ENCODE peak calls at places on chromosomes 5 and 9, in eight cellular contexts. R, W, K, H, P, A, G and Q are unnamed samples.

GRCh38 chr9:13470836-13471235 is 191.3 kb upstream of the MPDZ start:
- DNase-seq in R (no peak), W (no peak), K (no peak), H (no peak), P (no peak), A (no peak), G (no peak), Q (no peak)

GRCh38 chr5:31173621-31174020 is 19.9 kb upstream of the CDH6 start:
- DNase-seq in R (no peak), W (no peak), K (no peak), H (no peak), P (no peak), A (no peak), G (no peak), Q (no peak)

GRCh38 chr5:138661342-138661975 is 86.3 kb upstream of the HSPA9 start:
- DNase-seq in R (no peak), W (no peak), K (no peak), H (no peak), P (no peak), A (no peak), G (no peak), Q (no peak)

GRCh38 chr5:73126381-73126780 is 6.0 kb downstream of the TMEM171 start:
- DNase-seq in R (no peak), W (peak), K (no peak), H (no peak), P (no peak), A (no peak), G (no peak), Q (no peak)

GRCh38 chr5:176438959-176439757 is 9.0 kb upstream of the FAF2 start:
- DNase-seq in R (peak), W (no peak), K (no peak), H (peak), P (no peak), A (no peak), G (no peak), Q (no peak)

GRCh38 chr9:90300901-90301688 is 341.5 kb downstream of the DIRAS2 start:
- DNase-seq in R (peak), W (no peak), K (no peak), H (peak), P (no peak), A (peak), G (peak), Q (peak)

GRCh38 chr9:89603629-89604462 is 966 bp upstream of the GADD45G start:
- DNase-seq in R (peak), W (peak), K (no peak), H (peak), P (peak), A (peak), G (peak), Q (peak)

GRCh38 chr9:94675008-94675841 is 35.9 kb upstream of the FBP1 start:
- DNase-seq in R (peak), W (no peak), K (no peak), H (no peak), P (no peak), A (no peak), G (no peak), Q (no peak)

GRCh38 chr5:43573058-43573457 is 16.2 kb upstream of the PAIP1 start:
- DNase-seq in R (peak), W (no peak), K (no peak), H (peak), P (no peak), A (no peak), G (no peak), Q (no peak)

GRCh38 chr5:149011084-149011483 is 51.8 kb downstream of the SH3TC2 start:
- DNase-seq in R (no peak), W (peak), K (no peak), H (peak), P (no peak), A (no peak), G (no peak), Q (no peak)